ENCODE peak calls at places on chromosome 12, in eight cellular contexts. One of them, this sample, is unnamed.
A peak's percentile ranks its signal among the peaks of the same experiment; 100 is the strongest.

GRCh38 chr12:51863921-51864700 is 15.6 kb upstream of the FIGNL2 start:
- DNase-seq in IMR-90: no peak
- DNase-seq in A549: no peak
- DNase-seq in T-cell: no peak
- DNase-seq in activated CD4-positive, CD25-positive, alpha-beta regulatory T cell: no peak
- DNase-seq in WTC11: peak; percentile 88
- DNase-seq in HAP-1: no peak
- DNase-seq in posterior vena cava: peak; percentile 72
- DNase-seq in this sample: no peak

GRCh38 chr12:52049688-52050087 is 1.6 kb upstream of the NR4A1 start:
- DNase-seq in posterior vena cava: no peak
- DNase-seq in HAP-1: no peak
- DNase-seq in A549: no peak
- DNase-seq in T-cell: no peak
- DNase-seq in IMR-90: no peak
- DNase-seq in WTC11: no peak
- DNase-seq in activated CD4-positive, CD25-positive, alpha-beta regulatory T cell: no peak
- DNase-seq in this sample: no peak

GRCh38 chr12:14482886-14483285 is 84.8 kb downstream of the PLBD1 start:
- DNase-seq in WTC11: no peak
- DNase-seq in T-cell: no peak
- DNase-seq in IMR-90: no peak
- DNase-seq in HAP-1: no peak
- DNase-seq in A549: no peak
- DNase-seq in posterior vena cava: no peak
- DNase-seq in activated CD4-positive, CD25-positive, alpha-beta regulatory T cell: no peak
- DNase-seq in this sample: no peak

GRCh38 chr12:113439606-113440030 is 17.4 kb downstream of the SDSL start:
- DNase-seq in posterior vena cava: peak; percentile 62
- DNase-seq in IMR-90: peak; percentile 31
- DNase-seq in T-cell: no peak
- DNase-seq in HAP-1: peak; percentile 47
- DNase-seq in WTC11: peak; percentile 85
- DNase-seq in activated CD4-positive, CD25-positive, alpha-beta regulatory T cell: no peak
- DNase-seq in A549: peak; percentile 74
- DNase-seq in this sample: peak; percentile 47

GRCh38 chr12:79689477-79690155 is 1.1 kb downstream of the PAWR start:
- DNase-seq in HAP-1: peak; percentile 44
- DNase-seq in posterior vena cava: peak; percentile 85
- DNase-seq in A549: peak; percentile 38
- DNase-seq in activated CD4-positive, CD25-positive, alpha-beta regulatory T cell: no peak
- DNase-seq in WTC11: peak; percentile 49
- DNase-seq in T-cell: no peak
- DNase-seq in IMR-90: peak; percentile 55
- DNase-seq in this sample: peak; percentile 70

GRCh38 chr12:5808956-5809355 is 136.1 kb downstream of the ANO2 start:
- DNase-seq in HAP-1: no peak
- DNase-seq in activated CD4-positive, CD25-positive, alpha-beta regulatory T cell: no peak
- DNase-seq in IMR-90: peak; percentile 85
- DNase-seq in posterior vena cava: no peak
- DNase-seq in WTC11: no peak
- DNase-seq in T-cell: no peak
- DNase-seq in A549: no peak
- DNase-seq in this sample: no peak

GRCh38 chr12:60935981-60936761 is 1324.0 kb upstream of the USP15 start:
- DNase-seq in activated CD4-positive, CD25-positive, alpha-beta regulatory T cell: no peak
- DNase-seq in posterior vena cava: no peak
- DNase-seq in WTC11: peak; percentile 19
- DNase-seq in A549: no peak
- DNase-seq in IMR-90: no peak
- DNase-seq in HAP-1: no peak
- DNase-seq in T-cell: no peak
- DNase-seq in this sample: no peak

GRCh38 chr12:98591209-98591608 is 2.3 kb upstream of the SLC25A3 start:
- DNase-seq in activated CD4-positive, CD25-positive, alpha-beta regulatory T cell: no peak
- DNase-seq in IMR-90: peak; percentile 32
- DNase-seq in T-cell: no peak
- DNase-seq in A549: no peak
- DNase-seq in WTC11: no peak
- DNase-seq in posterior vena cava: peak; percentile 81
- DNase-seq in HAP-1: no peak
- DNase-seq in this sample: no peak

GRCh38 chr12:59742831-59743230 is 147.0 kb downstream of the SLC16A7 start:
- DNase-seq in WTC11: no peak
- DNase-seq in activated CD4-positive, CD25-positive, alpha-beta regulatory T cell: no peak
- DNase-seq in HAP-1: no peak
- DNase-seq in A549: no peak
- DNase-seq in posterior vena cava: no peak
- DNase-seq in IMR-90: peak; percentile 71
- DNase-seq in T-cell: no peak
- DNase-seq in this sample: no peak

GRCh38 chr12:2753536-2753935 is 41.2 kb upstream of the FKBP4 start:
- DNase-seq in WTC11: peak; percentile 21
- DNase-seq in posterior vena cava: no peak
- DNase-seq in activated CD4-positive, CD25-positive, alpha-beta regulatory T cell: no peak
- DNase-seq in A549: no peak
- DNase-seq in HAP-1: no peak
- DNase-seq in T-cell: no peak
- DNase-seq in IMR-90: no peak
- DNase-seq in this sample: no peak

GRCh38 chr12:76586764-76587395 is 27.3 kb upstream of the OSBPL8 start:
- DNase-seq in A549: no peak
- DNase-seq in IMR-90: peak; percentile 67
- DNase-seq in activated CD4-positive, CD25-positive, alpha-beta regulatory T cell: peak; percentile 3
- DNase-seq in HAP-1: peak; percentile 53
- DNase-seq in posterior vena cava: no peak
- DNase-seq in WTC11: no peak
- DNase-seq in T-cell: no peak
- DNase-seq in this sample: peak; percentile 19

GRCh38 chr12:113237748-113238147 is 16.5 kb downstream of the TPCN1 start:
- DNase-seq in activated CD4-positive, CD25-positive, alpha-beta regulatory T cell: no peak
- DNase-seq in posterior vena cava: no peak
- DNase-seq in IMR-90: no peak
- DNase-seq in WTC11: no peak
- DNase-seq in HAP-1: no peak
- DNase-seq in A549: no peak
- DNase-seq in T-cell: no peak
- DNase-seq in this sample: no peak

GRCh38 chr12:57604454-57605307 is at the start of gene DTX3:
- DNase-seq in posterior vena cava: no peak
- DNase-seq in activated CD4-positive, CD25-positive, alpha-beta regulatory T cell: no peak
- DNase-seq in HAP-1: no peak
- DNase-seq in A549: peak; percentile 57
- DNase-seq in IMR-90: no peak
- DNase-seq in WTC11: peak; percentile 52
- DNase-seq in T-cell: no peak
- DNase-seq in this sample: peak; percentile 83

GRCh38 chr12:126434412-126434811 is 1369.2 kb downstream of the AACS start:
- DNase-seq in WTC11: no peak
- DNase-seq in IMR-90: no peak
- DNase-seq in posterior vena cava: no peak
- DNase-seq in T-cell: no peak
- DNase-seq in activated CD4-positive, CD25-positive, alpha-beta regulatory T cell: no peak
- DNase-seq in A549: no peak
- DNase-seq in HAP-1: no peak
- DNase-seq in this sample: no peak

This sample was measured in GM20000.